ENCODE peak calls at places on chromosomes 3 and 15, in five cellular contexts. I is ascending aorta, B is body of pancreas, L is left ventricle myocardium inferior, K is tibial artery. M is an unnamed sample.

GRCh38 chr3:172562881-172563835 is 39.9 kb upstream of the TNFSF10 start:
- DNase-seq in K (no peak), B (no peak), I (no peak), L (no peak), M (no peak)

GRCh38 chr15:63501256-63502089 is 2.9 kb upstream of the USP3 start:
- DNase-seq in I (peak; percentile 94), B (peak; percentile 87), L (peak; percentile 85), K (peak; percentile 95), M (no peak)

GRCh38 chr3:24519368-24520100 is 24.9 kb upstream of the THRB start:
- DNase-seq in L (no peak), I (no peak), B (peak; percentile 16), K (no peak), M (no peak)

GRCh38 chr3:32839714-32840085 is 21.9 kb downstream of the TRIM71 start:
- DNase-seq in B (no peak), K (no peak), L (no peak), I (no peak), M (no peak)

GRCh38 chr3:113712129-113712528 is 15.7 kb upstream of the USF3 start:
- DNase-seq in K (no peak), L (no peak), B (no peak), I (no peak), M (no peak)

GRCh38 chr3:183324083-183324482 is 71.0 kb downstream of the B3GNT5 start:
- DNase-seq in L (no peak), B (no peak), I (no peak), K (no peak), M (no peak)

GRCh38 chr15:85100186-85100937 is 118.7 kb downstream of the PDE8A start:
- DNase-seq in I (no peak), L (no peak), K (no peak), B (no peak), M (no peak)

GRCh38 chr3:31580645-31581044 is 47.9 kb downstream of the STT3B start:
- DNase-seq in K (no peak), B (no peak), L (no peak), I (no peak), M (no peak)

GRCh38 chr3:195261925-195262324 is 9.0 kb downstream of the XXYLT1 start:
- DNase-seq in B (no peak), K (no peak), I (no peak), L (no peak), M (no peak)

GRCh38 chr15:83837946-83838571 is 184.1 kb downstream of the ADAMTSL3 start:
- DNase-seq in L (no peak), K (no peak), B (peak; percentile 76), I (no peak), M (no peak)

GRCh38 chr15:77384589-77385359 is 35.1 kb downstream of the PEAK1 start:
- DNase-seq in K (no peak), I (no peak), L (no peak), B (no peak), M (no peak)

GRCh38 chr15:66780172-66780972 is 78.3 kb downstream of the SMAD6 start:
- DNase-seq in I (peak; percentile 83), L (no peak), B (peak; percentile 61), K (peak; percentile 77), M (no peak)

GRCh38 chr15:64861960-64862359 is 20.2 kb downstream of the PLEKHO2 start:
- DNase-seq in B (no peak), K (no peak), L (no peak), I (no peak), M (no peak)

GRCh38 chr3:73602171-73602570 is 22.6 kb downstream of the PDZRN3 start:
- DNase-seq in B (no peak), I (no peak), K (no peak), L (peak; percentile 45), M (no peak)

GRCh38 chr3:32951410-32951811 is at the start of gene CCR4:
- DNase-seq in B (no peak), K (no peak), L (no peak), I (no peak), M (no peak)

GRCh38 chr15:29133321-29133720 is 136.3 kb downstream of the NSMCE3 start:
- DNase-seq in B (no peak), L (no peak), I (no peak), K (peak; percentile 59), M (no peak)

GRCh38 chr3:28347374-28348285 is 891 bp upstream of the ZCWPW2 start:
- DNase-seq in K (no peak), L (no peak), I (peak; percentile 61), B (no peak), M (no peak)

GRCh38 chr3:194689493-194689901 is 3.8 kb downstream of the FAM43A start:
- DNase-seq in L (peak; percentile 48), I (no peak), K (no peak), B (no peak), M (no peak)

GRCh38 chr15:51699373-51699772 is 18.1 kb downstream of the SCG3 start:
- DNase-seq in L (no peak), B (no peak), I (no peak), K (no peak), M (no peak)
- H3K27me3 ChIP-seq in L (no peaks in the 10 kb centered on the region), B (no peaks in the 10 kb centered on the region), I (no peaks in the 10 kb centered on the region), K (no peaks in the 10 kb centered on the region), M (peaks cover 10% of the 10 kb centered on the region)

GRCh38 chr3:129425213-129425612 is 3.2 kb downstream of the EFCAB12 start:
- DNase-seq in B (no peak), K (no peak), I (no peak), L (no peak), M (no peak)
- H3K27me3 ChIP-seq in B (no peaks in the 10 kb centered on the region), K (no peaks in the 10 kb centered on the region), I (no peaks in the 10 kb centered on the region), L (no peaks in the 10 kb centered on the region), M (no peaks in the 10 kb centered on the region)

DNA sequence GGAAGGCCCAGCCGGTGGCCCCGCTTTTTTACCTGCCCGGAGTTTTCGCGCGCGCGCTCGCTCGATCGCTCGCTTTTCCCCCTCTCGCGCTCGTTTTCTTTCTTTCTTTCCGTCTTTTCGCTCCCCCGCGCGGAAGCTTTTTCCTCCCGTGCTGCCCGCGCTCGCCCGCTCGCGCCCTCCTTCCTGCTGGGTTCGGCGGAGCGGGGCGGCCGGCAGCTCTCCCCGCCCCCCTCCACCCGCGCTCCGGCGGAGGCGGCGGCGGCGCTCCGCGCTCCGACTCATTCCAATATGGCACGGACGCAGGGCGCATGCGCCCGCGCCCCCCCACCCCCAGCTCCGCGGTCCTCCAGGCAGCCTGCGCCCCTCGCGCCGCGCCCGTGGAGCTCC is at the start of gene SFMBT1:
- DNase-seq in K (peak; percentile 77), B (peak; percentile 77), L (peak; percentile 70), I (peak; percentile 76), M (no peak)
- H3K27me3 ChIP-seq in K (no peaks in the 10 kb centered on the region), B (no peaks in the 10 kb centered on the region), L (no peaks in the 10 kb centered on the region), I (no peaks in the 10 kb centered on the region), M (no peaks in the 10 kb centered on the region)

GRCh38 chr3:72279631-72280041 is 494.7 kb upstream of the PROK2 start:
- DNase-seq in B (no peak), K (no peak), L (no peak), I (no peak), M (no peak)
- H3K27me3 ChIP-seq in B (no peaks in the 10 kb centered on the region), K (no peaks in the 10 kb centered on the region), L (no peaks in the 10 kb centered on the region), I (no peaks in the 10 kb centered on the region), M (no peaks in the 10 kb centered on the region)

GRCh38 chr3:13280122-13280790 is 139.9 kb downstream of the NUP210 start:
- DNase-seq in I (no peak), B (no peak), K (peak; percentile 28), L (no peak), M (no peak)

GRCh38 chr3:13279532-13279910 is 140.6 kb downstream of the NUP210 start:
- DNase-seq in L (no peak), I (no peak), B (no peak), K (peak; percentile 43), M (no peak)

GRCh38 chr3:13282528-13282985 is 137.6 kb downstream of the NUP210 start:
- DNase-seq in I (no peak), L (no peak), B (no peak), K (peak; percentile 34), M (no peak)

GRCh38 chr3:13281657-13282527 is 138.2 kb downstream of the NUP210 start:
- DNase-seq in I (no peak), K (peak; percentile 64), L (peak; percentile 63), B (peak; percentile 74), M (no peak)

DNA sequence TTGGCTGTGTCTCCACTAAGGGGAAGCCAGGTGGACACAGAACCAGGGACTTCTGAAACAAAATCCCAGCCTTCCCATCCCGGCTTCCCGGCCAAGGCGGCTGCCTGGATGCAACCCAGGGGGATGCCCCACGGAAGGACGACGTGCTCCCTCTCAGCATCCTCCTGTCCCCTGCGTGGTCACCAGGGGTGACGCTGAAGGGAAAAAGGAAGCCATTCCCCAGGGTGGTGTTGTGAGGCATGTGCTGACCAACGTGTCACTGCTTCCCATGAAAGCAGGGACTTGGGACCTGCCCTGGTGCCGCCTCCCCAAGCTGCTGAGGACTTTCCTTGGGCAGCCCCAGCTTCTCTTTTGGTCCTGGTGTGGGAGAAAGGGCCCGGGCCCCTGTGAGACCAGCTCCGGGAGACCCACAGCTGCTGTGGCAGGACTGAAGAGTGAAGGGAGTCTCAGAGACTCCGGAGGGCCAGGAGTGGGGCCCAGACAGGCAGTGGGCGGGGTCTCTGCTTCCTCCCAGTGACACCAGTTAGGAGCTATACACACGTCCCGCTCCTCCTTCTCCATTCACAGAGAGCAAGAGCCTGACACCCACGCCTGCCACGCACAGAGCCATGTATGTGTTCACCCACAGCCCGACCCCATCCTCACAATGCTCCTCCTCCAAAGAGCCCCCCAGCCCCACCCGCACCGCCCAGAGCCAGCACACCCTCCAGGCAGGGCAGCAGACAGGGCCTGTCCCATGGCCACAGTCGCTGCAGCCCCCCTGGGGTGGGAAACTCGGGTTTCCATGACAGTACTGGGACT is 139.1 kb downstream of the NUP210 start:
- DNase-seq in B (no peak), I (no peak), L (no peak), K (peak; percentile 64), M (no peak)
- H3K27me3 ChIP-seq in B (no peaks in the 10 kb centered on the region), I (peaks cover 4% of the 10 kb centered on the region), L (peaks cover 78% of the 10 kb centered on the region), K (no peaks in the 10 kb centered on the region), M (no peaks in the 10 kb centered on the region)

GRCh38 chr3:184377374-184377773 is 633 bp downstream of the THPO start:
- DNase-seq in B (no peak), I (no peak), K (no peak), L (no peak), M (no peak)
- H3K27me3 ChIP-seq in B (no peaks in the 10 kb centered on the region), I (no peaks in the 10 kb centered on the region), K (no peaks in the 10 kb centered on the region), L (peaks cover 83% of the 10 kb centered on the region), M (peaks cover 8% of the 10 kb centered on the region)

GRCh38 chr15:89395996-89396395 is 61.4 kb upstream of the POLG start:
- DNase-seq in I (no peak), B (no peak), L (no peak), K (no peak), M (no peak)
- H3K27me3 ChIP-seq in I (peaks cover 14% of the 10 kb centered on the region), B (no peaks in the 10 kb centered on the region), L (peaks cover 100% of the 10 kb centered on the region), K (peaks cover 8% of the 10 kb centered on the region), M (peaks cover 19% of the 10 kb centered on the region)

GRCh38 chr3:10972359-10972758 is 20.2 kb upstream of the SLC6A1 start:
- DNase-seq in I (no peak), L (no peak), B (no peak), K (no peak), M (no peak)
- H3K27me3 ChIP-seq in I (no peaks in the 10 kb centered on the region), L (peaks cover 83% of the 10 kb centered on the region), B (no peaks in the 10 kb centered on the region), K (no peaks in the 10 kb centered on the region), M (no peaks in the 10 kb centered on the region)

DNA sequence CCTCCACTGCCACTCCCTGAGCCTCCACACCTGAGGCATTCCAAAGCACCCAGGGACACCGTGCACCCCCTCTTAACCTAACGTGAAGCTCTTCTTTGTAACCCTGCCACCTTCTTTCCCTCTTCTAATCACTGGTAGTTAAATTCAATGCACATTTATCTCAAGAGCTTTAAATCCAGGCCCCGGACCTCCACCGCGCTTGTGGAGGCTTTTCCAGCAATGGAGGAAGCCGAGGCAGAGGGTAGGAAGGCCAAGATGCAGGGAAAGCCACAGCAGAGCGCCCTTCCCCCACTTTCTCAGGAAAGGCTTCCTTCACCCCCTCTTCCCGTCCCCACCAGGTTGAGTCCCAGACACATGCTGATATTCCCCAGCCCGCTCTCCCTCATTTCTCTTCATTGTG is 702 bp upstream of the ITGA11 start:
- DNase-seq in K (peak; percentile 63), L (no peak), B (no peak), I (peak; percentile 50), M (no peak)
- H3K27me3 ChIP-seq in K (no peaks in the 10 kb centered on the region), L (peaks cover 70% of the 10 kb centered on the region), B (no peaks in the 10 kb centered on the region), I (no peaks in the 10 kb centered on the region), M (peaks cover 99% of the 10 kb centered on the region)

GRCh38 chr15:82052751-82053150 is 6.9 kb upstream of the MEX3B start:
- DNase-seq in B (no peak), K (no peak), L (no peak), I (no peak), M (no peak)
- H3K27me3 ChIP-seq in B (no peaks in the 10 kb centered on the region), K (no peaks in the 10 kb centered on the region), L (peaks cover 32% of the 10 kb centered on the region), I (no peaks in the 10 kb centered on the region), M (no peaks in the 10 kb centered on the region)